ENCODE peak calls at places on chromosome 17, in ten cellular contexts. C is effector CD4-positive, alpha-beta T cell; Z is GM12864; U is activated gamma-delta T cell treated with anti-CD3 and anti-CD28 coated beads, Interleukin-2, amount 50 U/mL, for 16 hours; X is stimulated activated CD4-positive, alpha-beta T cell treated with anti-CD3 and anti-CD28 coated beads, Interleukin-1b, Interleukin-23, amount 100 ng/mL, for 1 hour; R is NCI-H2029; H is endodermal cell; D is MV-4-11; N is activated T-helper 1 cell treated with anti-CD3 and anti-CD28 coated beads, Interleukin-2, amount 50 U/mL, for 16 hours; Y is NCI-H1930. J is an unnamed sample.

GRCh38 chr17:38448208-38448776 is 20.0 kb downstream of the ARHGAP23 start:
- DNase-seq in N (no peak), Z (no peak), Y (no peak), C (no peak), U (no peak), H (no peak), R (no peak), X (no peak), D (peak; percentile 46), J (no peak)

GRCh38 chr17:68981288-68981687 is 26.1 kb upstream of the ABCA8 start:
- DNase-seq in H (no peak), R (no peak), X (no peak), U (no peak), Z (no peak), D (peak; percentile 88), C (no peak), Y (no peak), N (no peak), J (no peak)

GRCh38 chr17:2050246-2050866 is 4.5 kb upstream of the HIC1 start:
- DNase-seq in U (peak; percentile 61), Y (peak; percentile 80), Z (no peak), H (peak; percentile 92), D (peak; percentile 56), X (peak; percentile 65), R (peak; percentile 39), N (peak; percentile 66), C (peak; percentile 70), J (peak; percentile 74)

GRCh38 chr17:37779554-37779953 is 34.7 kb upstream of the HNF1B start:
- DNase-seq in X (no peak), C (no peak), U (no peak), Y (no peak), N (no peak), R (no peak), H (no peak), Z (no peak), D (no peak), J (no peak)

GRCh38 chr17:43900858-43901754 is 6.2 kb downstream of the MPP2 start:
- DNase-seq in D (no peak), Z (no peak), R (no peak), H (peak; percentile 72), X (no peak), Y (no peak), U (no peak), C (no peak), N (no peak), J (no peak)

GRCh38 chr17:31329221-31329620 is 7.8 kb upstream of the EVI2A start:
- DNase-seq in R (no peak), Y (no peak), Z (no peak), X (no peak), H (no peak), N (no peak), C (no peak), D (no peak), U (no peak), J (no peak)

GRCh38 chr17:48100591-48101011 is 677 bp downstream of the CBX1 start:
- DNase-seq in H (peak; percentile 94), D (no peak), Y (peak; percentile 49), R (peak; percentile 58), C (no peak), U (no peak), Z (no peak), X (no peak), N (no peak), J (no peak)

GRCh38 chr17:5485270-5486205 is at the start of gene DERL2:
- DNase-seq in D (no peak), X (no peak), Z (no peak), U (no peak), C (no peak), R (no peak), Y (no peak), N (no peak), H (no peak), J (no peak)

GRCh38 chr17:18235743-18236256 is 10.4 kb downstream of the LLGL1 start:
- DNase-seq in Y (no peak), R (no peak), D (no peak), C (no peak), U (no peak), Z (no peak), X (no peak), N (no peak), H (no peak), J (no peak)

GRCh38 chr17:17091856-17092756 is 49.8 kb downstream of the MPRIP start:
- DNase-seq in Z (no peak), N (no peak), U (no peak), X (no peak), H (no peak), Y (no peak), D (peak; percentile 55), C (no peak), R (no peak), J (no peak)

GRCh38 chr17:77883213-77883650 is 75.3 kb upstream of the TNRC6C start:
- DNase-seq in C (no peak), U (no peak), X (no peak), Z (no peak), N (no peak), Y (no peak), R (no peak), H (no peak), D (no peak), J (no peak)

GRCh38 chr17:45785373-45786193 is 1.5 kb downstream of the CRHR1 start:
- DNase-seq in X (no peak), N (no peak), Y (no peak), C (no peak), U (no peak), D (no peak), R (no peak), Z (no peak), H (peak; percentile 81), J (no peak)

GRCh38 chr17:42484304-42484703 is 25.6 kb downstream of the ATP6V0A1 start:
- DNase-seq in Z (peak; percentile 4), D (peak; percentile 80), U (peak; percentile 69), Y (no peak), C (peak; percentile 59), H (no peak), R (no peak), X (peak; percentile 5), N (peak; percentile 57), J (peak; percentile 93)

GRCh38 chr17:49224198-49224996 is 6.2 kb downstream of the PHOSPHO1 start:
- DNase-seq in X (no peak), D (no peak), H (peak; percentile 92), C (peak; percentile 32), N (no peak), R (no peak), Y (peak; percentile 9), U (no peak), Z (no peak), J (peak; percentile 73)

GRCh38 chr17:45847747-45848146 is 3.1 kb downstream of the SPPL2C start:
- DNase-seq in X (no peak), C (no peak), H (no peak), D (no peak), U (no peak), Y (no peak), N (no peak), Z (no peak), R (no peak), J (no peak)

GRCh38 chr17:34311291-34311690 is 7.9 kb upstream of the CCL8 start:
- DNase-seq in X (no peak), R (no peak), U (no peak), H (no peak), N (no peak), C (no peak), Y (no peak), D (no peak), Z (no peak), J (no peak)

J was measured in CD8-positive, alpha-beta memory T cell.